ENCODE peak calls at places on chromosome 21, in four cellular contexts. One of them, this sample, is unnamed.

GRCh38 chr21:44437371-44437695 is 18.0 kb upstream of the LRRC3 start:
- DNase-seq in COR-L47: no peak
- DNase-seq in aorta: peak
- DNase-seq in activated T-cell treated with anti-CD3 and anti-CD28 coated beads, Interleukin-2, amount 50 U/mL, for 72 hours: no peak
- DNase-seq in this sample: no peak

GRCh38 chr21:32886339-32886738 is 114.8 kb upstream of the PAXBP1 start:
- DNase-seq in COR-L47: no peak
- DNase-seq in aorta: no peak
- DNase-seq in activated T-cell treated with anti-CD3 and anti-CD28 coated beads, Interleukin-2, amount 50 U/mL, for 72 hours: peak
- DNase-seq in this sample: peak

GRCh38 chr21:17387030-17387617 is 125.7 kb upstream of the CXADR start:
- DNase-seq in COR-L47: peak
- DNase-seq in aorta: no peak
- DNase-seq in activated T-cell treated with anti-CD3 and anti-CD28 coated beads, Interleukin-2, amount 50 U/mL, for 72 hours: peak
- DNase-seq in this sample: no peak

GRCh38 chr21:33980276-33980916 is 64.8 kb upstream of the ATP5PO start:
- DNase-seq in COR-L47: no peak
- DNase-seq in aorta: no peak
- DNase-seq in activated T-cell treated with anti-CD3 and anti-CD28 coated beads, Interleukin-2, amount 50 U/mL, for 72 hours: peak
- DNase-seq in this sample: no peak

GRCh38 chr21:15761508-15762100 is 31.8 kb downstream of the USP25 start:
- DNase-seq in COR-L47: no peak
- DNase-seq in aorta: no peak
- DNase-seq in activated T-cell treated with anti-CD3 and anti-CD28 coated beads, Interleukin-2, amount 50 U/mL, for 72 hours: no peak
- DNase-seq in this sample: no peak

GRCh38 chr21:37914211-37914900 is 1.9 kb downstream of the KCNJ6 start:
- DNase-seq in COR-L47: peak
- DNase-seq in aorta: peak
- DNase-seq in activated T-cell treated with anti-CD3 and anti-CD28 coated beads, Interleukin-2, amount 50 U/mL, for 72 hours: peak
- DNase-seq in this sample: no peak

GRCh38 chr21:38712076-38712475 is 93.7 kb upstream of the ETS2 start:
- DNase-seq in COR-L47: peak
- DNase-seq in aorta: no peak
- DNase-seq in activated T-cell treated with anti-CD3 and anti-CD28 coated beads, Interleukin-2, amount 50 U/mL, for 72 hours: no peak
- DNase-seq in this sample: no peak

GRCh38 chr21:39149882-39150281 is 33.4 kb downstream of the PSMG1 start:
- DNase-seq in COR-L47: no peak
- DNase-seq in aorta: no peak
- DNase-seq in activated T-cell treated with anti-CD3 and anti-CD28 coated beads, Interleukin-2, amount 50 U/mL, for 72 hours: no peak
- DNase-seq in this sample: no peak

GRCh38 chr21:46054447-46054846 is 43.5 kb upstream of the COL6A2 start:
- DNase-seq in COR-L47: no peak
- DNase-seq in aorta: peak
- DNase-seq in activated T-cell treated with anti-CD3 and anti-CD28 coated beads, Interleukin-2, amount 50 U/mL, for 72 hours: no peak
- DNase-seq in this sample: no peak

This sample was measured in spleen.